ENCODE peak calls at places on chromosome 19, in nine cellular contexts. A, C, M, N, V, H, B, S and W are unnamed samples.

GRCh38 chr19:43643326-43643725 is 3.7 kb upstream of the CADM4 start:
- DNase-seq in M (no peak), B (no peak), H (no peak), V (no peak), C (peak; percentile 29), A (no peak), N (no peak), S (no peak), W (no peak)

GRCh38 chr19:1855040-1855827 is 7.0 kb upstream of the REXO1 start:
- DNase-seq in H (peak; percentile 83), B (peak; percentile 64), S (peak; percentile 96), C (peak; percentile 91), V (peak; percentile 75), A (peak; percentile 90), M (peak; percentile 92), N (peak; percentile 81), W (peak; percentile 93)

GRCh38 chr19:48520134-48520533 is 8.5 kb upstream of the LMTK3 start:
- DNase-seq in V (no peak), M (no peak), B (no peak), S (no peak), C (no peak), N (no peak), H (no peak), A (no peak), W (no peak)

GRCh38 chr19:17741456-17741855 is 9.8 kb upstream of the FCHO1 start:
- DNase-seq in B (no peak), C (no peak), H (no peak), A (no peak), M (no peak), N (no peak), S (no peak), V (no peak), W (no peak)

GRCh38 chr19:7063764-7064418 is 5.4 kb upstream of the MBD3L3 start:
- DNase-seq in N (no peak), A (no peak), H (no peak), V (no peak), B (no peak), S (no peak), C (no peak), M (no peak), W (no peak)

GRCh38 chr19:5484398-5485285 is 29.4 kb downstream of the ZNRF4 start:
- DNase-seq in H (peak; percentile 76), B (no peak), N (no peak), M (no peak), A (no peak), C (peak; percentile 9), S (no peak), V (no peak), W (peak; percentile 73)

GRCh38 chr19:11172576-11172975 is 17.0 kb upstream of the SPC24 start:
- DNase-seq in H (no peak), A (no peak), S (no peak), N (no peak), B (no peak), V (no peak), M (no peak), C (no peak), W (no peak)

GRCh38 chr19:38831142-38831605 is 420 bp downstream of the ECH1 start:
- DNase-seq in H (peak; percentile 95), N (no peak), S (peak; percentile 84), A (peak; percentile 95), M (peak; percentile 77), B (no peak), V (no peak), C (peak; percentile 94), W (peak; percentile 76)

GRCh38 chr19:40982594-40983101 is 8.4 kb upstream of the CYP2B6 start:
- DNase-seq in V (no peak), B (no peak), H (peak; percentile 18), S (no peak), N (no peak), M (no peak), A (peak; percentile 36), C (peak; percentile 1), W (no peak)

GRCh38 chr19:42279148-42279901 is 10.3 kb downstream of the CIC start:
- DNase-seq in S (no peak), M (peak; percentile 44), A (peak; percentile 26), N (no peak), C (no peak), B (no peak), V (no peak), H (no peak), W (no peak)

GRCh38 chr19:18557474-18558201 is at the start of gene KXD1:
- DNase-seq in H (peak; percentile 98), C (peak; percentile 99), A (peak; percentile 99), N (peak; percentile 98), S (peak; percentile 99), M (peak; percentile 98), V (peak; percentile 99), B (peak; percentile 98), W (peak; percentile 98)

GRCh38 chr19:31283701-31284100 is 65.5 kb downstream of the TSHZ3 start:
- DNase-seq in B (no peak), H (no peak), V (no peak), N (no peak), M (no peak), C (no peak), A (peak; percentile 24), S (no peak), W (no peak)

GRCh38 chr19:45404557-45405434 is at the start of gene PPP1R13L:
- DNase-seq in C (peak; percentile 53), N (no peak), M (peak; percentile 93), H (peak; percentile 86), V (peak; percentile 39), S (peak; percentile 82), B (peak; percentile 63), A (peak; percentile 76), W (peak; percentile 80)

GRCh38 chr19:41910992-41911888 is 17.0 kb downstream of the ERFL start:
- DNase-seq in M (no peak), V (no peak), H (no peak), B (no peak), N (no peak), S (no peak), C (no peak), A (no peak), W (no peak)

GRCh38 chr19:45305421-45305820 is 17.3 kb downstream of the CKM start:
- DNase-seq in B (no peak), S (peak; percentile 64), A (peak; percentile 24), H (no peak), C (peak; percentile 25), V (no peak), N (no peak), M (no peak), W (no peak)

GRCh38 chr19:37817180-37817911 is 38.0 kb upstream of the ZNF573 start:
- DNase-seq in H (peak; percentile 86), S (no peak), C (peak; percentile 58), M (peak; percentile 83), A (peak; percentile 36), V (peak; percentile 5), B (no peak), N (peak; percentile 18), W (peak; percentile 95)

GRCh38 chr19:18278521-18279265 is 2.7 kb downstream of the JUND start:
- DNase-seq in C (no peak), B (no peak), V (no peak), M (no peak), S (no peak), N (peak; percentile 64), A (no peak), H (peak; percentile 39), W (peak; percentile 45)

GRCh38 chr19:19471682-19472081 is 43.7 kb downstream of the TSSK6 start:
- DNase-seq in M (no peak), A (no peak), V (no peak), N (no peak), H (no peak), B (no peak), S (no peak), C (no peak), W (no peak)

GRCh38 chr19:29170554-29170953 is 42.4 kb downstream of the UQCRFS1 start:
- DNase-seq in A (no peak), S (no peak), B (no peak), H (no peak), V (no peak), C (no peak), N (no peak), M (no peak), W (no peak)

GRCh38 chr19:54207908-54208783 is 7.5 kb downstream of the RPS9 start:
- DNase-seq in A (peak; percentile 62), V (peak; percentile 45), H (peak; percentile 69), M (peak; percentile 63), S (peak; percentile 61), C (peak; percentile 99), B (peak; percentile 48), N (peak; percentile 40), W (peak; percentile 26)

GRCh38 chr19:15776264-15776663 is 11.2 kb upstream of the OR10H5 start:
- DNase-seq in A (no peak), S (no peak), C (no peak), H (no peak), V (no peak), N (no peak), B (no peak), M (peak; percentile 14), W (no peak)

GRCh38 chr19:55446060-55446459 is 3.0 kb upstream of the SHISA7 start:
- DNase-seq in V (no peak), S (no peak), A (no peak), C (no peak), N (no peak), M (peak; percentile 67), H (no peak), B (no peak), W (no peak)

GRCh38 chr19:35346193-35347052 is 1.3 kb upstream of the FFAR1 start:
- DNase-seq in S (peak; percentile 79), B (no peak), N (peak; percentile 82), C (no peak), V (peak; percentile 75), M (no peak), H (no peak), A (no peak), W (peak; percentile 0)

GRCh38 chr19:10543420-10544241 is at the start of gene ATG4D:
- DNase-seq in A (peak; percentile 66), B (peak; percentile 60), C (peak; percentile 61), H (peak; percentile 88), V (peak; percentile 78), N (peak; percentile 85), M (peak; percentile 83), S (peak; percentile 99), W (peak; percentile 90)

GRCh38 chr19:41691268-41691970 is 3.3 kb upstream of the CEACAM7 start:
- DNase-seq in A (peak; percentile 4), C (no peak), M (peak; percentile 37), N (peak; percentile 18), V (no peak), H (no peak), B (no peak), S (peak; percentile 58), W (peak; percentile 8)

GRCh38 chr19:54271106-54271505 is 9.8 kb downstream of the LILRB2 start:
- DNase-seq in A (no peak), V (no peak), C (no peak), N (no peak), M (no peak), B (no peak), H (no peak), S (no peak), W (no peak)

GRCh38 chr19:1273263-1274041 is 1.9 kb upstream of the FAM174C start:
- DNase-seq in N (no peak), B (peak; percentile 76), S (no peak), A (no peak), H (no peak), V (no peak), C (no peak), M (no peak), W (no peak)

GRCh38 chr19:10468133-10468532 is 35.0 kb downstream of the KEAP1 start:
- DNase-seq in B (no peak), S (no peak), C (no peak), H (no peak), A (no peak), N (no peak), M (no peak), V (no peak), W (no peak)

GRCh38 chr19:3108775-3109174 is 14.6 kb downstream of the GNA11 start:
- DNase-seq in C (peak; percentile 53), V (peak; percentile 68), H (peak; percentile 72), A (peak; percentile 48), M (no peak), S (peak; percentile 84), B (no peak), N (peak; percentile 67), W (peak; percentile 74)

GRCh38 chr19:4064551-4065260 is 2.0 kb downstream of the ZBTB7A start:
- DNase-seq in N (peak; percentile 45), H (peak; percentile 73), B (peak; percentile 61), V (peak; percentile 50), S (no peak), C (peak; percentile 54), A (no peak), M (peak; percentile 73), W (peak; percentile 74)

GRCh38 chr19:45217193-45217956 is 27.8 kb downstream of the EXOC3L2 start:
- DNase-seq in C (no peak), S (no peak), M (no peak), N (no peak), A (no peak), V (no peak), B (no peak), H (peak; percentile 35), W (peak; percentile 63)